ENCODE peak calls at places on chromosome 19, in five cellular contexts. One of them, this sample, is unnamed.

GRCh38 chr19:6767357-6768235 is at the start of gene SH2D3A:
- DNase-seq in GM10248: peak
- DNase-seq in OCI-LY7: peak
- DNase-seq in WERI-Rb-1: peak
- DNase-seq in GM12865: peak
- DNase-seq in this sample: peak

GRCh38 chr19:32199501-32200040 is 145.8 kb upstream of the ZNF507 start:
- DNase-seq in GM10248: no peak
- DNase-seq in OCI-LY7: no peak
- DNase-seq in WERI-Rb-1: no peak
- DNase-seq in GM12865: no peak
- DNase-seq in this sample: no peak

GRCh38 chr19:45446944-45447343 is 20.9 kb upstream of the FOSB start:
- DNase-seq in GM10248: no peak
- DNase-seq in OCI-LY7: no peak
- DNase-seq in WERI-Rb-1: no peak
- DNase-seq in GM12865: no peak
- DNase-seq in this sample: no peak

GRCh38 chr19:58335630-58336029 is 8.8 kb downstream of the ZSCAN22 start:
- DNase-seq in GM10248: no peak
- DNase-seq in OCI-LY7: no peak
- DNase-seq in WERI-Rb-1: no peak
- DNase-seq in GM12865: no peak
- DNase-seq in this sample: no peak

GRCh38 chr19:16899566-16900075 is 10.8 kb downstream of the F2RL3 start:
- DNase-seq in GM10248: peak
- DNase-seq in OCI-LY7: peak
- DNase-seq in WERI-Rb-1: peak
- DNase-seq in GM12865: peak
- DNase-seq in this sample: peak

GRCh38 chr19:42467437-42467760 is 24.7 kb upstream of the CXCL17 start:
- DNase-seq in GM10248: no peak
- DNase-seq in OCI-LY7: no peak
- DNase-seq in WERI-Rb-1: no peak
- DNase-seq in GM12865: no peak
- DNase-seq in this sample: no peak

GRCh38 chr19:57434386-57435061 is 601 bp upstream of the ZNF749 start:
- DNase-seq in GM10248: no peak
- DNase-seq in OCI-LY7: no peak
- DNase-seq in WERI-Rb-1: no peak
- DNase-seq in GM12865: no peak
- DNase-seq in this sample: no peak

GRCh38 chr19:18176367-18177310 is 3.0 kb downstream of the IFI30 start:
- DNase-seq in GM10248: peak
- DNase-seq in OCI-LY7: no peak
- DNase-seq in WERI-Rb-1: no peak
- DNase-seq in GM12865: no peak
- DNase-seq in this sample: no peak

GRCh38 chr19:34508540-34508939 is 27.0 kb downstream of the WTIP start:
- DNase-seq in GM10248: no peak
- DNase-seq in OCI-LY7: no peak
- DNase-seq in WERI-Rb-1: no peak
- DNase-seq in GM12865: no peak
- DNase-seq in this sample: no peak

GRCh38 chr19:36169084-36169760 is 17.0 kb upstream of the COX7A1 start:
- DNase-seq in GM10248: no peak
- DNase-seq in OCI-LY7: no peak
- DNase-seq in WERI-Rb-1: peak
- DNase-seq in GM12865: no peak
- DNase-seq in this sample: no peak

GRCh38 chr19:9645466-9645865 is 24.4 kb upstream of the ZNF561 start:
- DNase-seq in GM10248: no peak
- DNase-seq in OCI-LY7: peak
- DNase-seq in WERI-Rb-1: peak
- DNase-seq in GM12865: no peak
- DNase-seq in this sample: no peak

GRCh38 chr19:11035441-11036377 is 53.6 kb upstream of the LDLR start:
- DNase-seq in GM10248: peak
- DNase-seq in OCI-LY7: peak
- DNase-seq in WERI-Rb-1: peak
- DNase-seq in GM12865: peak
- DNase-seq in this sample: peak

GRCh38 chr19:12786149-12786870 is 5.0 kb upstream of the JUNB start:
- DNase-seq in GM10248: no peak
- DNase-seq in OCI-LY7: no peak
- DNase-seq in WERI-Rb-1: no peak
- DNase-seq in GM12865: peak
- DNase-seq in this sample: no peak

GRCh38 chr19:56980864-56981263 is 138.9 kb upstream of the USP29 start:
- DNase-seq in GM10248: no peak
- DNase-seq in OCI-LY7: no peak
- DNase-seq in WERI-Rb-1: no peak
- DNase-seq in GM12865: no peak
- DNase-seq in this sample: no peak

GRCh38 chr19:48053856-48054255 is 10.0 kb upstream of the CABP5 start:
- DNase-seq in GM10248: no peak
- DNase-seq in OCI-LY7: no peak
- DNase-seq in WERI-Rb-1: no peak
- DNase-seq in GM12865: no peak
- DNase-seq in this sample: no peak

GRCh38 chr19:46115396-46116109 is 8.9 kb downstream of the IGFL3 start:
- DNase-seq in GM10248: peak
- DNase-seq in OCI-LY7: no peak
- DNase-seq in WERI-Rb-1: no peak
- DNase-seq in GM12865: peak
- DNase-seq in this sample: peak

GRCh38 chr19:17598953-17599352 is 43.5 kb downstream of the COLGALT1 start:
- DNase-seq in GM10248: no peak
- DNase-seq in OCI-LY7: no peak
- DNase-seq in WERI-Rb-1: no peak
- DNase-seq in GM12865: no peak
- DNase-seq in this sample: no peak

GRCh38 chr19:39645800-39646411 is 9.8 kb upstream of the LGALS16 start:
- DNase-seq in GM10248: no peak
- DNase-seq in OCI-LY7: peak
- DNase-seq in WERI-Rb-1: no peak
- DNase-seq in GM12865: peak
- DNase-seq in this sample: no peak

GRCh38 chr19:5480427-5480836 is 25.2 kb downstream of the ZNRF4 start:
- DNase-seq in GM10248: peak
- DNase-seq in OCI-LY7: peak
- DNase-seq in WERI-Rb-1: peak
- DNase-seq in GM12865: peak
- DNase-seq in this sample: peak

GRCh38 chr19:17405250-17406038 is at the start of gene BST2:
- DNase-seq in GM10248: peak
- DNase-seq in OCI-LY7: peak
- DNase-seq in WERI-Rb-1: no peak
- DNase-seq in GM12865: peak
- DNase-seq in this sample: peak

GRCh38 chr19:651991-652390 is 11.0 kb downstream of the RNF126 start:
- DNase-seq in GM10248: no peak
- DNase-seq in OCI-LY7: no peak
- DNase-seq in WERI-Rb-1: no peak
- DNase-seq in GM12865: no peak
- DNase-seq in this sample: no peak

GRCh38 chr19:34707661-34708060 is 26.4 kb upstream of the ZNF181 start:
- DNase-seq in GM10248: no peak
- DNase-seq in OCI-LY7: no peak
- DNase-seq in WERI-Rb-1: no peak
- DNase-seq in GM12865: no peak
- DNase-seq in this sample: no peak

GRCh38 chr19:41193420-41194156 is 569 bp downstream of the CYP2S1 start:
- DNase-seq in GM10248: no peak
- DNase-seq in OCI-LY7: no peak
- DNase-seq in WERI-Rb-1: no peak
- DNase-seq in GM12865: no peak
- DNase-seq in this sample: no peak

GRCh38 chr19:3750211-3750610 is 11.3 kb downstream of the APBA3 start:
- DNase-seq in GM10248: no peak
- DNase-seq in OCI-LY7: no peak
- DNase-seq in WERI-Rb-1: no peak
- DNase-seq in GM12865: no peak
- DNase-seq in this sample: no peak

GRCh38 chr19:3753631-3754410 is 7.7 kb downstream of the APBA3 start:
- DNase-seq in GM10248: no peak
- DNase-seq in OCI-LY7: no peak
- DNase-seq in WERI-Rb-1: no peak
- DNase-seq in GM12865: no peak
- DNase-seq in this sample: no peak

GRCh38 chr19:3751236-3751635 is 10.3 kb downstream of the APBA3 start:
- DNase-seq in GM10248: no peak
- DNase-seq in OCI-LY7: no peak
- DNase-seq in WERI-Rb-1: no peak
- DNase-seq in GM12865: no peak
- DNase-seq in this sample: no peak

GRCh38 chr19:3748965-3749364 is 12.5 kb downstream of the APBA3 start:
- DNase-seq in GM10248: no peak
- DNase-seq in OCI-LY7: no peak
- DNase-seq in WERI-Rb-1: peak
- DNase-seq in GM12865: no peak
- DNase-seq in this sample: no peak

DNA sequence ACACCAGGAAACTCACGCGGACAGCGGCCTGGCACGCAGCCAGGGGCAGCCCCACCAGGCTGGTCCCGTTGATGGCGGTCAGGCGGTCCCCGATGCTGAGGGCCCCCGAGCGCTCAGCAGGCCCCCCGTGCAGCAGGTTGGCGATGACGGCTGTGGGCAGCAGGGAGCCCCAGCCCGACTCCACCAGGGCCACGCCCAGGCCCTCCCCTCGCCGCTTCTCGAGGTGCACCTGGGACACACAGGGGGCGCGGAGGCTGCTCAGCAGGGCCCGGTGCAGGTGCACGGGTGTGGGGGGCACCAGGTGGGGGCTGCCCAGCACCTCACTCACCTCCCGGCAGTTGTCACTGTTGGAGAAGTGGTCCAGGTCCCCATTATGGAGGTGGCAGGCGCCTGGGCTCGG is 9.0 kb downstream of the APBA3 start:
- DNase-seq in GM10248: no peak
- DNase-seq in OCI-LY7: no peak
- DNase-seq in WERI-Rb-1: no peak
- DNase-seq in GM12865: no peak
- DNase-seq in this sample: no peak
- TF ChIP-seq CTCF in GM10248: no peak
- TF ChIP-seq CTCF in OCI-LY7: no peak
- TF ChIP-seq CTCF in WERI-Rb-1: no peak
- TF ChIP-seq CTCF in GM12865: no peak
- TF ChIP-seq CTCF in this sample: no peak

GRCh38 chr19:29858000-29858596 is 46.3 kb downstream of the CCNE1 start:
- DNase-seq in GM10248: peak
- DNase-seq in OCI-LY7: peak
- DNase-seq in WERI-Rb-1: peak
- DNase-seq in GM12865: peak
- DNase-seq in this sample: peak

GRCh38 chr19:29854033-29854432 is 42.2 kb downstream of the CCNE1 start:
- DNase-seq in GM10248: no peak
- DNase-seq in OCI-LY7: no peak
- DNase-seq in WERI-Rb-1: no peak
- DNase-seq in GM12865: peak
- DNase-seq in this sample: no peak

GRCh38 chr19:29858621-29859020 is 46.8 kb downstream of the CCNE1 start:
- DNase-seq in GM10248: no peak
- DNase-seq in OCI-LY7: no peak
- DNase-seq in WERI-Rb-1: no peak
- DNase-seq in GM12865: no peak
- DNase-seq in this sample: no peak

GRCh38 chr19:29855087-29855486 is 43.3 kb downstream of the CCNE1 start:
- DNase-seq in GM10248: no peak
- DNase-seq in OCI-LY7: no peak
- DNase-seq in WERI-Rb-1: no peak
- DNase-seq in GM12865: no peak
- DNase-seq in this sample: no peak

DNA sequence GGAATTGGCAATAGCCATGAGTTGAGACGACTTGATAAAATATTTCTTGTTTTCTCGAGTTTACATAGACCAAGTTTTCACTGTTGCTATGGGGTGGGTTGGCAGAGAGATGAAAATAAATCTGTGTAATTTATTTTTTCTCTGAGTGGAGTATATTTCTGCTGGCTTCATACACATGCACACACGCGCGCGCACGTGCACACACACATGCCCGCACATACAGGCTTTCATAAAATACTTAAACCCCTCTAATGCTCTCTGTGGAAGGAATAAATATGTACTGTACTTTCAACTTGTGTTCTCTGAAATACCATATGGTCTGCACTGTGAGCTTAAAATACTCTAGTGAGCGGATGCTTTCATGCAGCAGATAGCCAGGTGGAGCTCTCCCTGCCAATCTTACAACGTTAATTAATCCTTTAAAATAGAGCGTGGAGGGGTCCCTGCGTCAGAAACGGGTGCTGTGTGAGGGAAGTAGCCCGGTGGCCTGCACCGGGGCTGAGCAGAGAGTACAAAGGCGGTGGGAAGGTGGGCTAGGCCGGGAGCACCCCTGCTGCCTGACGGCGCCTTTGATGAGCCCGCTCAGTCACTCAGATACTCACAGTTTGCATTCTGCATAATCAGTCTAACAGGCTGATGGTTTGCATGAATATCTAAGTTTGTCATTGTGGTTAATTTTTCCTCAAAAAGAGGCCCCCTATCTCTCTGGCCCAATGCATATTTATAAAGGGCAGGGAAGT is 44.1 kb downstream of the CCNE1 start:
- DNase-seq in GM10248: no peak
- DNase-seq in OCI-LY7: no peak
- DNase-seq in WERI-Rb-1: no peak
- DNase-seq in GM12865: no peak
- DNase-seq in this sample: no peak
- TF ChIP-seq CTCF in GM10248: no peak
- TF ChIP-seq CTCF in OCI-LY7: no peak
- TF ChIP-seq CTCF in WERI-Rb-1: no peak
- TF ChIP-seq CTCF in GM12865: no peak
- TF ChIP-seq CTCF in this sample: no peak

GRCh38 chr19:54137913-54138776 is 583 bp downstream of the CNOT3 start:
- DNase-seq in GM10248: peak
- DNase-seq in OCI-LY7: peak
- DNase-seq in WERI-Rb-1: no peak
- DNase-seq in GM12865: peak
- DNase-seq in this sample: peak
- TF ChIP-seq CTCF in GM10248: no peak
- TF ChIP-seq CTCF in OCI-LY7: no peak
- TF ChIP-seq CTCF in WERI-Rb-1: no peak
- TF ChIP-seq CTCF in GM12865: peak
- TF ChIP-seq CTCF in this sample: no peak

GRCh38 chr19:1813197-1813836 is 1.2 kb upstream of the ATP8B3 start:
- DNase-seq in GM10248: no peak
- DNase-seq in OCI-LY7: no peak
- DNase-seq in WERI-Rb-1: no peak
- DNase-seq in GM12865: no peak
- DNase-seq in this sample: no peak
- TF ChIP-seq CTCF in GM10248: no peak
- TF ChIP-seq CTCF in OCI-LY7: no peak
- TF ChIP-seq CTCF in WERI-Rb-1: no peak
- TF ChIP-seq CTCF in GM12865: no peak
- TF ChIP-seq CTCF in this sample: no peak

GRCh38 chr19:33241530-33242101 is 16.0 kb upstream of the SLC7A10 start:
- DNase-seq in GM10248: no peak
- DNase-seq in OCI-LY7: peak
- DNase-seq in WERI-Rb-1: peak
- DNase-seq in GM12865: peak
- DNase-seq in this sample: peak
- TF ChIP-seq CTCF in GM10248: peak
- TF ChIP-seq CTCF in OCI-LY7: peak
- TF ChIP-seq CTCF in WERI-Rb-1: peak
- TF ChIP-seq CTCF in GM12865: peak
- TF ChIP-seq CTCF in this sample: peak

GRCh38 chr19:7869453-7869909 is 4.7 kb downstream of the PRR36 start:
- DNase-seq in GM10248: peak
- DNase-seq in OCI-LY7: peak
- DNase-seq in WERI-Rb-1: no peak
- DNase-seq in GM12865: peak
- DNase-seq in this sample: peak
- TF ChIP-seq CTCF in GM10248: no peak
- TF ChIP-seq CTCF in OCI-LY7: peak
- TF ChIP-seq CTCF in WERI-Rb-1: no peak
- TF ChIP-seq CTCF in GM12865: no peak
- TF ChIP-seq CTCF in this sample: no peak